ENCODE peak calls at places on chromosome 1, in five cellular contexts. U is GM04503, T is mucosa of descending colon, E is ELR, Q is fibroblast of the conjunctiva. P is an unnamed sample.

GRCh38 chr1:219792337-219793021 is 135.9 kb downstream of the SLC30A10 start:
- DNase-seq in U (peak), T (no peak), Q (peak), E (peak), P (no peak)

GRCh38 chr1:185681034-185681633 is 53.1 kb upstream of the HMCN1 start:
- DNase-seq in Q (peak), U (no peak), T (no peak), E (peak), P (peak)

GRCh38 chr1:189431437-189431836 is 1046.2 kb downstream of the BRINP3 start:
- DNase-seq in T (no peak), Q (no peak), U (no peak), E (no peak), P (peak)

GRCh38 chr1:47805826-47806450 is 191.2 kb downstream of the TRABD2B start:
- DNase-seq in Q (no peak), U (no peak), T (no peak), E (no peak), P (no peak)

GRCh38 chr1:84152649-84153056 is 8.6 kb downstream of the PRKACB start:
- DNase-seq in U (no peak), Q (no peak), E (no peak), T (no peak), P (no peak)

GRCh38 chr1:221636967-221637366 is 104.9 kb downstream of the DUSP10 start:
- DNase-seq in U (no peak), Q (no peak), T (no peak), E (no peak), P (no peak)

GRCh38 chr1:163876546-163876945 is 554.8 kb downstream of the NUF2 start:
- DNase-seq in T (no peak), E (peak), U (no peak), Q (no peak), P (peak)

GRCh38 chr1:155134858-155135415 is 715 bp upstream of the SLC50A1 start:
- DNase-seq in E (peak), U (peak), T (peak), Q (peak), P (peak)

GRCh38 chr1:230743874-230744273 is 3.3 kb upstream of the CAPN9 start:
- DNase-seq in U (no peak), E (no peak), Q (no peak), T (no peak), P (no peak)

GRCh38 chr1:89952021-89952995 is 42.6 kb upstream of the ZNF326 start:
- DNase-seq in T (no peak), U (peak), E (peak), Q (no peak), P (peak)

GRCh38 chr1:192171123-192171522 is 12.9 kb downstream of the RGS18 start:
- DNase-seq in Q (no peak), T (no peak), E (no peak), U (no peak), P (peak)